ENCODE peak calls at places on chromosomes 4 and X, in seven cellular contexts. W is activated CD8-positive, alpha-beta memory T cell treated with anti-CD3 and anti-CD28 coated beads for 48 hours; L is C1 segment of cervical spinal cord; F is kidney tubule cell; M is mucosa of gallbladder; E is left cardiac atrium; B is activated CD4-positive, alpha-beta T cell treated with anti-CD3 and anti-CD28 coated beads, Interleukin-2, amount 10 ng/mL, durations not matched to agents 7 days and 5 days. O is an unnamed sample.

GRCh38 chr4:2251073-2251794 is 9.3 kb upstream of the HAUS3 start:
- DNase-seq in B (no peak), W (no peak), E (peak), L (no peak), M (no peak), F (no peak), O (no peak)

GRCh38 chr4:40886931-40887330 is 137.2 kb downstream of the NSUN7 start:
- DNase-seq in B (no peak), W (no peak), L (no peak), F (no peak), M (no peak), E (no peak), O (no peak)

GRCh38 chr4:138861130-138861529 is 154.5 kb upstream of the NOCT start:
- DNase-seq in W (no peak), B (no peak), E (no peak), F (peak), M (no peak), L (no peak), O (peak)

GRCh38 chr4:145279122-145279960 is 99.0 kb upstream of the OTUD4 start:
- DNase-seq in L (no peak), B (no peak), W (no peak), E (no peak), F (peak), M (no peak), O (peak)

GRCh38 chr4:172521680-172522079 is 646.9 kb upstream of the GALNT7 start:
- DNase-seq in W (no peak), B (no peak), L (no peak), M (no peak), F (no peak), E (no peak), O (no peak)

GRCh38 chr4:65508169-65508568 is 162.1 kb downstream of the EPHA5 start:
- DNase-seq in B (no peak), F (peak), W (no peak), L (no peak), E (no peak), M (no peak), O (peak)

GRCh38 chr4:105145913-105146285 is 777 bp upstream of the TET2 start:
- DNase-seq in M (no peak), W (no peak), B (peak), F (no peak), L (peak), E (no peak), O (no peak)

GRCh38 chr4:85783900-85784299 is 308.9 kb downstream of the ARHGAP24 start:
- DNase-seq in B (no peak), W (no peak), L (no peak), F (no peak), M (no peak), E (no peak), O (no peak)

GRCh38 chr4:75514949-75515612 is 808 bp downstream of the THAP6 start:
- DNase-seq in L (no peak), F (no peak), W (no peak), M (no peak), E (no peak), B (peak), O (no peak)

GRCh38 chrX:118655561-118656246 is 71.7 kb upstream of the IL13RA1 start:
- DNase-seq in M (no peak), E (no peak), F (peak), B (no peak), W (no peak), L (no peak), O (peak)

GRCh38 chr4:80610845-80611244 is 275.3 kb downstream of the CFAP299 start:
- DNase-seq in M (no peak), E (no peak), F (peak), L (no peak), W (no peak), B (no peak), O (peak)

GRCh38 chrX:40107291-40108083 is 9.7 kb upstream of the BCOR start:
- DNase-seq in F (peak), B (no peak), M (peak), W (no peak), E (peak), L (no peak), O (peak)

GRCh38 chrX:15349046-15349445 is 13.7 kb upstream of the PIGA start:
- DNase-seq in F (peak), E (no peak), W (no peak), B (peak), L (peak), M (peak), O (peak)

GRCh38 chr4:4857001-4857808 is 2.3 kb upstream of the MSX1 start:
- DNase-seq in L (no peak), F (no peak), E (no peak), M (no peak), W (no peak), B (no peak), O (no peak)

GRCh38 chr4:106647451-106647850 is 278.9 kb upstream of the GIMD1 start:
- DNase-seq in E (no peak), B (no peak), F (no peak), M (no peak), W (no peak), L (no peak), O (no peak)

GRCh38 chr4:110620352-110621327 is 2.2 kb downstream of the PITX2 start:
- DNase-seq in B (no peak), W (no peak), F (peak), M (no peak), L (no peak), E (peak), O (no peak)

GRCh38 chr4:184163813-184164212 is 53.9 kb downstream of the ENPP6 start:
- DNase-seq in E (peak), M (peak), L (no peak), B (no peak), F (peak), W (no peak), O (peak)